ENCODE peak calls at places on chromosomes 4 and X, in nine cellular contexts. D is GM12864, Z is fibroblast of the aortic adventitia, M is tibial artery, P is epithelial cell of esophagus, W is upper lobe of left lung, H is BJ, N is RWPE1, Q is right lobe of liver. K is an unnamed sample.

GRCh38 chr4:39415678-39416283 is 9.1 kb downstream of the KLB start:
- DNase-seq in M (no peak), D (no peak), Z (peak; percentile 31), N (no peak), H (no peak), P (no peak), Q (no peak), W (no peak), K (no peak)

GRCh38 chr4:37717575-37717974 is 31.4 kb upstream of the RELL1 start:
- DNase-seq in H (no peak), N (peak; percentile 60), D (no peak), P (peak; percentile 86), W (no peak), M (no peak), Q (no peak), Z (peak; percentile 83), K (no peak)

GRCh38 chrX:39152106-39152649 is 350.9 kb downstream of the MID1IP1 start:
- DNase-seq in H (no peak), Q (peak; percentile 28), D (no peak), W (peak; percentile 37), N (peak; percentile 12), M (no peak), Z (peak; percentile 4), P (peak; percentile 20), K (peak; percentile 23)

GRCh38 chr4:41256740-41257256 is at the start of gene UCHL1:
- DNase-seq in N (no peak), D (peak; percentile 80), Q (peak; percentile 21), W (peak; percentile 83), P (no peak), Z (peak; percentile 84), M (peak; percentile 65), H (no peak), K (peak; percentile 18)

GRCh38 chrX:19855700-19856381 is 31.6 kb downstream of the SH3KBP1 start:
- DNase-seq in W (no peak), Z (peak; percentile 40), P (peak; percentile 12), H (no peak), Q (no peak), D (no peak), N (no peak), M (no peak), K (no peak)

GRCh38 chr4:37664696-37665095 is 21.5 kb downstream of the RELL1 start:
- DNase-seq in P (no peak), N (no peak), H (no peak), Z (no peak), Q (no peak), M (no peak), D (no peak), W (no peak), K (no peak)

GRCh38 chr4:86596802-86597201 is 2.7 kb downstream of the PTPN13 start:
- DNase-seq in Z (peak; percentile 55), W (no peak), P (peak; percentile 41), H (no peak), N (no peak), Q (no peak), M (no peak), D (no peak), K (no peak)

GRCh38 chr4:111064342-111064993 is 441.6 kb upstream of the PITX2 start:
- DNase-seq in P (peak; percentile 86), H (peak; percentile 7), Q (no peak), Z (peak; percentile 55), W (no peak), M (no peak), D (no peak), N (no peak), K (no peak)

GRCh38 chrX:39356119-39356807 is 555.0 kb downstream of the MID1IP1 start:
- DNase-seq in M (no peak), P (no peak), N (no peak), H (no peak), W (peak; percentile 0), Z (no peak), Q (no peak), D (no peak), K (no peak)

GRCh38 chr4:168614316-168615057 is 117.6 kb downstream of the PALLD start:
- DNase-seq in D (no peak), W (no peak), Q (no peak), Z (no peak), H (no peak), P (no peak), M (no peak), N (no peak), K (no peak)

GRCh38 chr4:44070843-44071242 is 377.8 kb downstream of the KCTD8 start:
- DNase-seq in N (no peak), P (no peak), W (peak; percentile 37), H (no peak), Q (peak; percentile 14), M (no peak), D (no peak), Z (no peak), K (no peak)

GRCh38 chr4:142741995-142742394 is 104.1 kb downstream of the INPP4B start:
- DNase-seq in Z (no peak), W (no peak), N (no peak), H (no peak), D (no peak), P (peak; percentile 6), M (no peak), Q (no peak), K (no peak)
- TF ChIP-seq CTCF in Z (no peak), W (no peak), N (no peak), H (no peak), D (no peak), P (peak; percentile 32), M (no peak), Q (no peak), K (no peak)

GRCh38 chr4:55345980-55346850 is at the start of gene SRD5A3:
- DNase-seq in N (peak; percentile 71), M (peak; percentile 89), H (no peak), Z (peak; percentile 73), P (peak; percentile 63), D (peak; percentile 24), W (peak; percentile 99), Q (peak; percentile 89), K (peak; percentile 87)

GRCh38 chr4:55345054-55345453 is 988 bp upstream of the SRD5A3 start:
- DNase-seq in H (no peak), Z (no peak), N (no peak), P (no peak), W (no peak), Q (no peak), D (no peak), M (no peak), K (no peak)

GRCh38 chr4:55346851-55347255 is 811 bp downstream of the SRD5A3 start:
- DNase-seq in N (no peak), P (no peak), Q (peak; percentile 23), H (no peak), D (no peak), W (no peak), M (no peak), Z (no peak), K (no peak)

GRCh38 chr4:55348436-55348835 is 2.4 kb downstream of the SRD5A3 start:
- DNase-seq in Q (no peak), W (no peak), P (peak; percentile 76), D (no peak), N (no peak), Z (peak; percentile 21), H (peak; percentile 41), M (no peak), K (no peak)

GRCh38 chr4:55347610-55348228 is 1.7 kb downstream of the SRD5A3 start:
- DNase-seq in M (no peak), Q (no peak), N (no peak), Z (no peak), D (no peak), W (no peak), H (no peak), P (peak; percentile 36), K (no peak)
- TF ChIP-seq CTCF in M (no peak), Q (no peak), N (no peak), Z (peak; percentile 21), D (peak; percentile 6), W (no peak), H (no peak), P (peak; percentile 10), K (no peak)

DNA sequence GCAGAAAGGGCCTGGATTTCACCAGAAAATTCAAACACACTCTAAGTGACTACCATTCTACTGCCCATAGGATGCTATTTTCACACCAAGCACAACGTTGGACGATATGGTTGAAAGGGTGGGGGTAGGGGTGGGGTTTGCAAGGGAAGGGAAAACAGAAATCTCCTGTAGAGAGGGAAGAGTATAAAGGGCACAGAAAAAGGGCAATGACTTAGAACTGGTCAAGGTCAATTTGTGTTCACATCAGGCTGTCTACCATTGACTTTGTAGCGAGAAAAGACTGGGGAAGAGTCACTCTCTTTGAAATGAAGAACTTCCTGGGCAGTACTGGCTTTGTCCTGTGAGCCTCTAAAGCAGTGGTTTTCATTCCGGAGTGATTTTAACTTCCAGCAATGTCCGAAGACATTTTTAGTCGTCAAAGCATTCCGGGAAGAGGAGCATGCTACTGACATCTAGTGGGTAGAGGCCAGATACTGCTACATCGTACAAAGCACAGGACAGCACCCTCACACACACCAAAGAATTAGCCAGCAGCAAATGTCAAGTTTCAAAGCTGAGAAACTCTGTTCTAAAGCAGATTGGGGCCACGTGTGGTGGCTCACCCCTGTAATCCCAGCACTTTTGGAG is 48.4 kb upstream of the SLC7A3 start:
- DNase-seq in N (no peak), W (no peak), H (no peak), Z (peak; percentile 47), Q (no peak), D (no peak), M (no peak), P (peak; percentile 28), K (no peak)
- TF ChIP-seq CTCF in N (no peak), W (no peak), H (peak; percentile 56), Z (peak; percentile 51), Q (peak; percentile 45), D (peak; percentile 42), M (no peak), P (peak; percentile 48), K (no peak)

GRCh38 chrX:123175366-123176122 is 8.5 kb upstream of the GRIA3 start:
- DNase-seq in Z (no peak), M (no peak), W (no peak), P (no peak), Q (no peak), H (no peak), D (no peak), N (no peak), K (no peak)

GRCh38 chrX:123172874-123173273 is 11.2 kb upstream of the GRIA3 start:
- DNase-seq in H (no peak), Q (no peak), P (no peak), N (no peak), D (no peak), M (no peak), Z (no peak), W (no peak), K (no peak)

GRCh38 chrX:123169247-123169901 is 14.7 kb upstream of the GRIA3 start:
- DNase-seq in M (no peak), D (no peak), N (no peak), Z (peak; percentile 28), H (no peak), Q (no peak), W (no peak), P (peak; percentile 38), K (no peak)

GRCh38 chrX:123171781-123172180 is 12.3 kb upstream of the GRIA3 start:
- DNase-seq in W (no peak), M (no peak), P (peak; percentile 63), Z (peak; percentile 50), D (no peak), N (no peak), Q (no peak), H (no peak), K (no peak)

DNA sequence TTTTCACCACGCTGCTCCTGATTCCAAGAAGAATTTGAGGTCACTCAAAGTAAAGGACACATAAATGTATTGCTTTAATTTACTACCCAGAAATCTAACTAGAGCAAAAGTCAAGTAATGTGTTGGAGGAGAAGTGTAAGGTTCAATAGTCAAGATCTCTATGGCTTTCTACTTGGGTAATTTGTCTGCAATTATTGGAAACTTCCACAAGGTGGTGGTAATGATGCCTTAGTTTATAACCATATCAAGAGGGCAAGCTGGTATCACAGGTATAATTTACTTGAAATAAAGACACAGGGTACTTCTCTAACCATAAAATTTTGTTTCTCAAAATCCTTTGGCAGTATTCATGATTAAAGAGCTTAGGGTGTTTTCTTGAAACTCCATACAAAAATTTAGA is 10.2 kb upstream of the GRIA3 start:
- DNase-seq in W (no peak), P (peak; percentile 8), D (no peak), N (no peak), Q (no peak), Z (peak; percentile 15), M (no peak), H (no peak), K (no peak)
- TF ChIP-seq CTCF in W (no peak), P (no peak), D (peak; percentile 22), N (no peak), Q (peak; percentile 31), Z (no peak), M (no peak), H (peak; percentile 24), K (no peak)